ENCODE peak calls at places on chromosomes 16 and 17, in nine cellular contexts. U is AG04449, V is choroid plexus epithelial cell, W is dorsolateral prefrontal cortex, I is uterus, C is fibroblast of mammary gland, E is progenitor cell of endocrine pancreas, X is cardiac muscle cell, N is AG09319. A is an unnamed sample.

GRCh38 chr16:85483424-85483823 is 129.7 kb upstream of the GSE1 start:
- DNase-seq in I (no peak), X (no peak), V (no peak), E (no peak), W (no peak), N (no peak), U (no peak), C (no peak), A (peak; percentile 51)

GRCh38 chr17:57726213-57726612 is 18.9 kb downstream of the CCDC182 start:
- DNase-seq in I (no peak), X (no peak), N (no peak), E (no peak), W (no peak), V (no peak), C (no peak), U (no peak), A (no peak)

GRCh38 chr16:71426069-71426879 is 15.6 kb downstream of the TLE7 start:
- DNase-seq in E (peak; percentile 80), U (peak; percentile 67), I (peak; percentile 53), X (peak; percentile 80), C (peak; percentile 95), V (peak; percentile 87), W (no peak), N (peak; percentile 62), A (peak; percentile 88)

GRCh38 chr17:33120103-33120502 is 128.5 kb downstream of the SPACA3 start:
- DNase-seq in V (no peak), W (peak; percentile 50), X (no peak), U (no peak), E (no peak), C (no peak), I (no peak), N (no peak), A (no peak)

GRCh38 chr17:77909816-77910215 is 48.7 kb upstream of the TNRC6C start:
- DNase-seq in V (no peak), C (no peak), W (no peak), N (no peak), U (no peak), I (no peak), E (no peak), X (no peak), A (no peak)

GRCh38 chr16:30142672-30143346 is 19.8 kb upstream of the MAPK3 start:
- DNase-seq in W (no peak), X (no peak), E (no peak), U (no peak), C (no peak), N (no peak), V (no peak), I (no peak), A (no peak)

GRCh38 chr16:56812884-56813283 is 52.1 kb upstream of the SLC12A3 start:
- DNase-seq in C (peak; percentile 39), V (peak; percentile 62), X (peak; percentile 54), N (no peak), I (no peak), U (no peak), E (no peak), W (no peak), A (no peak)

GRCh38 chr16:71919033-71919432 is 23.7 kb downstream of the IST1 start:
- DNase-seq in I (no peak), N (no peak), X (no peak), U (no peak), W (no peak), V (no peak), C (no peak), E (no peak), A (no peak)

GRCh38 chr17:60463157-60463820 is 41.0 kb downstream of the CHCT1 start:
- DNase-seq in W (no peak), I (no peak), V (peak; percentile 43), C (peak; percentile 3), E (no peak), X (no peak), N (no peak), U (no peak), A (no peak)

GRCh38 chr16:55042556-55043432 is 112.1 kb downstream of the IRX5 start:
- DNase-seq in X (no peak), W (no peak), V (no peak), E (no peak), I (no peak), U (no peak), N (no peak), C (no peak), A (no peak)

GRCh38 chr17:47423406-47424295 is 99.9 kb downstream of the EFCAB13 start:
- DNase-seq in X (peak; percentile 13), C (no peak), I (no peak), U (no peak), N (no peak), W (no peak), E (peak; percentile 31), V (peak; percentile 5), A (peak; percentile 49)

GRCh38 chr16:11350531-11351335 is 5.5 kb downstream of the RMI2 start:
- DNase-seq in I (no peak), C (peak; percentile 85), E (no peak), V (peak; percentile 63), U (peak; percentile 57), X (peak; percentile 74), W (no peak), N (no peak), A (no peak)

GRCh38 chr17:74125160-74125559 is 78.3 kb upstream of the RPL38 start:
- DNase-seq in C (no peak), I (no peak), V (no peak), U (no peak), N (no peak), X (no peak), W (no peak), E (no peak), A (no peak)

GRCh38 chr16:78892925-78893324 is 707.6 kb downstream of the MAF start:
- DNase-seq in I (no peak), U (no peak), C (no peak), E (no peak), N (no peak), X (no peak), V (no peak), W (no peak), A (no peak)

GRCh38 chr17:33523577-33523981 is 230.5 kb upstream of the ASIC2 start:
- DNase-seq in V (peak; percentile 39), U (no peak), I (peak; percentile 58), N (no peak), W (peak; percentile 72), E (no peak), X (peak; percentile 10), C (peak; percentile 61), A (no peak)

GRCh38 chr17:37056622-37057021 is 107.9 kb downstream of the AATF start:
- DNase-seq in C (no peak), W (no peak), N (no peak), I (no peak), V (no peak), X (no peak), E (no peak), U (no peak), A (no peak)
- TF ChIP-seq CTCF in C (no peak), W (no peak), N (no peak), I (no peak), V (no peak), X (no peak), E (no peak), U (no peak), A (no peak)

DNA sequence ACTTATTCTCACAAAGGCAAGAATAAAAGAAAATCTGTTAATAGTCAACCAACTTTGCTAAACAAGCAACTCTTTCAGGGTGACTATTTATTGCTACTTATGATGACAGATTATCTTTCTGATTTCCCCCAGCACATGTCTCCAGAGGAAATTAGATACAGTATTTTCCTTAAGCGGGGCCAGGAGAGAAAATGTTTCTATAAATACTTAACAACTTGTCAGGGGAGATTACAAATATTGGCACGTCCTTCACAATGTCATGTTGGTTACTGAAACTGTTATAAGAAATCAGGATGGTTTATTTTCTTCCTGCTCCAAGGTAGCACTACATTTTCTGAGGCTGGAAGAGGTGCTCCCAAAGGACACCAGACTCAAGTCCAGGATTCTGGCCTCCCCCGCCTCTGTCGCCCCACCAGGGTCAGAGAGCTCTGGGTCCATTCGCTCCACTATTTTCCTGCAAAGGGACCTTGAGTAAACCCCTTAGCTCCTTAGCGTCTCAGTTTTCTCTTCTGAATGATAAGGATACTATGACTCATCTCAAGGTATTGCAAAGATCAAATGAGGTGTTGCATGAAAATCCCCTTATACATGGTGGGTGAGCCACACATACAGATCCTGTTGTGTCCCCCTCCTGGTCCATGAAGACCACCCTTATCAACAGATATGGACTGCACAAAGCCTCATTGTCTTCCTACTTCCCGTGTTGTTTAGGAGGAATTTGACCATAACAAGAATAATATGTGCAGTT is 205.1 kb upstream of the WSCD1 start:
- DNase-seq in I (no peak), E (no peak), U (no peak), X (no peak), W (no peak), C (no peak), N (no peak), V (no peak), A (no peak)
- TF ChIP-seq CTCF in I (no peak), E (no peak), U (no peak), X (no peak), W (no peak), C (no peak), N (no peak), V (no peak), A (no peak)

GRCh38 chr16:53949716-53950410 is 245.9 kb downstream of the FTO start:
- DNase-seq in E (no peak), X (no peak), V (peak; percentile 14), W (no peak), N (no peak), U (no peak), I (no peak), C (no peak), A (no peak)

GRCh38 chr16:53952215-53953208 is 248.6 kb downstream of the FTO start:
- DNase-seq in W (no peak), U (no peak), C (peak; percentile 51), X (peak; percentile 41), N (no peak), I (no peak), E (no peak), V (peak; percentile 70), A (no peak)

GRCh38 chr16:53948734-53949430 is 244.9 kb downstream of the FTO start:
- DNase-seq in C (no peak), N (no peak), X (no peak), E (no peak), U (no peak), W (no peak), V (no peak), I (no peak), A (no peak)

GRCh38 chr16:53948326-53948725 is 244.4 kb downstream of the FTO start:
- DNase-seq in E (no peak), W (no peak), I (no peak), X (no peak), C (no peak), N (no peak), V (no peak), U (no peak), A (no peak)

GRCh38 chr16:53950677-53951076 is 246.7 kb downstream of the FTO start:
- DNase-seq in I (no peak), E (no peak), N (no peak), U (no peak), C (no peak), V (no peak), W (no peak), X (no peak), A (no peak)
- TF ChIP-seq CTCF in I (no peak), E (no peak), N (no peak), U (no peak), C (no peak), V (no peak), W (no peak), X (no peak), A (no peak)

DNA sequence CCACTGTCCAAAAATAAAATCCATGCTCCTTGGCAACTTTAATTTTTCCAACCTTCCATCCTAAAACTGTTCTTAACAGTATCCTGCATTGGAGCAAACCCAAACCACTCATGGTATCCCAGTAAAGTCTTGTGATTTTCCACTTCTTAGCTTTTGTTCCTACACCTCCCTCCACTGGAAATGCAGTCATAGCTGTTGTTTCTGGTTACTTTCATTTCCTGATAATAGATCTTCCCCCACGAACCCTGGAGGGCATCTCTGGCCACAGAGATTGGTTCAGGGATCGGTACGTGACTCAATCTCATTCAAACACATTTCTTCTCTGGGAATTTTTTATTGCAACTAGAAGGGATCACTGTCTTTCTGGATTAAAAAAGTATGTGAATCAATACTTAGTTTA is 276.0 kb downstream of the GRIN2A start:
- DNase-seq in I (no peak), N (no peak), E (no peak), W (no peak), U (no peak), X (no peak), V (no peak), C (no peak), A (no peak)
- TF ChIP-seq CTCF in I (no peak), N (no peak), E (no peak), W (no peak), U (no peak), X (no peak), V (no peak), C (no peak), A (no peak)